ENCODE peak calls at places on chromosomes 5 and 9, in seven cellular contexts. U is adrenal gland, O is astrocyte, W is pancreas, Z is HepG2, V is SK-N-SH, J is BE2C. A is an unnamed sample.

GRCh38 chr5:167945542-167946384 is 345.7 kb upstream of the WWC1 start:
- DNase-seq in V (no peak), Z (no peak), J (no peak), O (peak; percentile 99), U (no peak), W (no peak), A (no peak)

GRCh38 chr9:130095872-130096271 is 42.2 kb downstream of the GPR107 start:
- DNase-seq in U (no peak), O (no peak), Z (no peak), V (no peak), W (no peak), J (no peak), A (no peak)

GRCh38 chr5:14168793-14169262 is 25.7 kb downstream of the TRIO start:
- DNase-seq in Z (peak; percentile 88), U (no peak), V (no peak), O (no peak), J (no peak), W (no peak), A (no peak)

GRCh38 chr5:143376195-143376772 is 27.2 kb downstream of the NR3C1 start:
- DNase-seq in O (no peak), W (no peak), Z (no peak), V (no peak), U (no peak), J (no peak), A (no peak)

GRCh38 chr5:68562308-68562707 is 346.8 kb downstream of the PIK3R1 start:
- DNase-seq in V (peak; percentile 26), U (peak; percentile 21), Z (no peak), W (peak; percentile 44), O (peak; percentile 43), J (peak; percentile 85), A (peak; percentile 67)

GRCh38 chr5:145965804-145966203 is 29.4 kb downstream of the SH3RF2 start:
- DNase-seq in V (no peak), U (no peak), O (no peak), Z (no peak), J (no peak), W (peak; percentile 36), A (no peak)

GRCh38 chr5:458547-459353 is 15.8 kb downstream of the EXOC3 start:
- DNase-seq in U (peak; percentile 9), Z (no peak), O (peak; percentile 60), W (no peak), V (no peak), J (no peak), A (no peak)

GRCh38 chr5:143979044-143979690 is 167.2 kb downstream of the HMHB1 start:
- DNase-seq in J (no peak), W (no peak), U (no peak), Z (no peak), O (no peak), V (no peak), A (no peak)

GRCh38 chr9:124869986-124870560 is 8.1 kb downstream of the ARPC5L start:
- DNase-seq in O (no peak), J (no peak), W (no peak), U (peak; percentile 65), Z (peak; percentile 49), V (no peak), A (peak; percentile 60)

GRCh38 chr9:38213591-38213990 is 144.6 kb upstream of the SHB start:
- DNase-seq in O (no peak), V (no peak), W (no peak), U (no peak), J (no peak), Z (no peak), A (no peak)

GRCh38 chr9:135408676-135409254 is 70.8 kb upstream of the PPP1R26 start:
- DNase-seq in V (no peak), O (no peak), U (no peak), Z (no peak), J (no peak), W (no peak), A (no peak)

GRCh38 chr9:8895498-8896224 is 1096.1 kb upstream of the DMAC1 start:
- DNase-seq in O (peak; percentile 11), J (no peak), V (peak; percentile 41), U (no peak), W (no peak), Z (peak; percentile 30), A (no peak)

GRCh38 chr9:97387504-97387886 is 24.4 kb upstream of the TDRD7 start:
- DNase-seq in J (no peak), Z (no peak), W (no peak), U (no peak), V (no peak), O (no peak), A (no peak)

GRCh38 chr5:100424017-100424416 is 111.2 kb upstream of the FAM174A start:
- DNase-seq in U (no peak), V (no peak), W (no peak), Z (no peak), O (peak; percentile 15), J (no peak), A (no peak)

GRCh38 chr9:3288686-3289085 is 237.1 kb downstream of the RFX3 start:
- DNase-seq in Z (no peak), V (no peak), U (no peak), J (no peak), O (no peak), W (no peak), A (no peak)

GRCh38 chr5:141272906-141273305 is 27.7 kb downstream of the PCDHB15 start:
- DNase-seq in Z (no peak), O (no peak), J (peak; percentile 42), U (no peak), V (no peak), W (no peak), A (no peak)

GRCh38 chr9:126326228-126327015 is at the start of gene MVB12B:
- DNase-seq in Z (no peak), W (no peak), O (no peak), V (peak; percentile 89), U (peak; percentile 41), J (peak; percentile 63), A (peak; percentile 53)

GRCh38 chr5:164832545-164832944 is 1327.1 kb downstream of the MAT2B start:
- DNase-seq in O (no peak), J (peak; percentile 8), W (no peak), U (no peak), Z (no peak), V (peak; percentile 7), A (no peak)

DNA sequence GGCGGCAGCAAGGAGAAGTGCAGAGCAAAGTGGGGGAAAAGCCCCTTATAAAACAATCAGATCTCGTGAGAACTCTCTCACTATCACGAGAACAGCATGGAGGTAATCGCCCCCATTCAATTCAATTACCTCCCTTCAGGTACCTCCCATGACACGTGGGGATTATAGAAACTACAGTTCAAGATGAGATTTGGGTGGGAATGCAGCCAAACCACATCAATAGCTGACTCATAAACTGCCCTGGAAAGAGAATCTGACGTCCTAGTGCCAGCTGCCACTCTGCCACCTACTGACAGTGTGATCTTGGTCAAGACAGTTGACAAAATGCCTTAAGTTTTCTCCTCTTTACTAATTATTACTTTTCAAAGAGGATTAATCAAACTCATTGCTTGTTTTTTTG is 128.3 kb downstream of the GPBP1 start:
- DNase-seq in U (peak; percentile 27), O (peak; percentile 46), W (no peak), J (no peak), V (no peak), Z (peak; percentile 28), A (peak; percentile 34)
- TF ChIP-seq CTCF in U (no peak), O (no peak), W (no peak), J (no peak), V (peak; percentile 29), Z (no peak), A (no peak)

DNA sequence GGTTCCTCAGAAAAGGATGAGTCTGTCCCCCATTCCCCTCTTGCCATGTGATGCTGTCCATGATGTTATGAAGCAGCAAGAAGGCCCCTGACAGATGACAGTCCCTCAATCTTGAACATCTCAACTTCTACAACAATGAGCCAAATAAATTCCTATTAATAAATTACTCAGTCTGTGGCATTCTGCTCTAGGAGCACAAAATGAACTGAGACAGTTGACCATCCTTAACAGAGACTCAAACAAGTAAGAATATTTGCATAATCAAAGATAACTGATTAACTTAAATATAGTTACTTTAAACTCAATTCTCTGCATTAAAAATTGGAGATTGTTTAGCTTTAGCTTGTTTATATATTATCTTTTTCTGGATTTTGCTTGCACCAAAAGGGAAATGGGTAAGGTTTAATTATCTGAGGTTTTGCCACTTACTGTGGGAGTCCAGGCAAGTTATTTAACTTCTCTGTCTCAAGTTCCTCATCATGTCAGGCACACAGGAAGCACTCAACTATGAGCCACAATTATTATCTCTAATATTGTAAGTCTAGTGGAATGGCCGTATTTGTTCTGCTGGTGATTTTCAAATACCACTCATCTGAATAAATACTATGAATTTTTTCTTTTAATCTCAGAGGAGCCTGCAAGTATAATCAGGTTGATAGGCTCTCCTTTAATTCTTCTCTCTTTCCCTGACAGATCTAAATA is 162.9 kb downstream of the TSSK1B start:
- DNase-seq in Z (no peak), O (peak; percentile 54), U (no peak), W (no peak), J (no peak), V (no peak), A (no peak)
- H3K4me1 ChIP-seq in Z (no peaks in the 10 kb centered on the region), O (peaks cover 34% of the 10 kb centered on the region), U (no peaks in the 10 kb centered on the region), W (peaks cover 21% of the 10 kb centered on the region), J (peaks cover 46% of the 10 kb centered on the region), V (peaks cover 24% of the 10 kb centered on the region), A (peaks cover 4% of the 10 kb centered on the region)

DNA sequence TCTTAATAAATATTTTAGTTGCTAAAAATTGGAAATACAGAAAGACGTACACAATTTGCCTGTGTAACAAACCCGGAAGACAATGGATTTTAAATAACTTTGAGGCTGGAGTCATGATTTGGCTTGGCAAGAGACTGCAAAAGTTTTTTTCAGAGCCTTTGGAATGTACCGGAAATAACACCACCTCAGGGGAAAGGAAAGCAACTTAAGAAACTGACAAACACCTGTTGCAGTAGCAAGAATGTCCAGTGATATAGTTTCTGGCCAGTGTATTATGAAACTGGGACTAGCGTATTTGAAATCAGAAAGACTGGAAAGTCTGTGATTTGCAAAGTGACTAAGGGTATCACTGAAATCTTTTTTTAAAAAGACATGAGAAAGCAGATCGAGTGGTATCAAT is 848 bp downstream of the MUSK start:
- DNase-seq in O (peak; percentile 15), Z (no peak), V (no peak), W (no peak), J (no peak), U (no peak), A (no peak)
- H3K4me3 ChIP-seq in O (no peak overlapping the region), Z (no peak overlapping the region), V (no peak overlapping the region), W (no peak overlapping the region), J (no peak overlapping the region), U (no peak overlapping the region), A (peak overlapping the region; percentile 11)

GRCh38 chr5:88878976-88879375 is 4.0 kb downstream of the MEF2C start:
- DNase-seq in O (no peak), W (no peak), Z (no peak), J (no peak), U (no peak), V (no peak), A (no peak)
- TF ChIP-seq CTCF in O (no peak), W (no peak), Z (no peak), J (no peak), U (no peak), V (peak; percentile 20), A (no peak)

GRCh38 chr9:89496645-89497044 is 1.3 kb downstream of the SEMA4D start:
- DNase-seq in O (no peak), W (no peak), Z (no peak), J (no peak), U (peak; percentile 40), V (no peak), A (peak; percentile 38)
- H3K4me1 ChIP-seq in O (no peaks in the 10 kb centered on the region), W (no peaks in the 10 kb centered on the region), Z (peaks cover 8% of the 10 kb centered on the region), J (peaks cover 3% of the 10 kb centered on the region), U (peaks cover 14% of the 10 kb centered on the region), V (peaks cover 51% of the 10 kb centered on the region), A (peaks cover 73% of the 10 kb centered on the region)

GRCh38 chr5:108641596-108641995 is 106.1 kb upstream of the FER start:
- DNase-seq in J (no peak), Z (no peak), O (no peak), U (no peak), V (no peak), W (no peak), A (no peak)
- H3K4me3 ChIP-seq in J (no peak overlapping the region), Z (no peak overlapping the region), O (no peak overlapping the region), U (no peak overlapping the region), V (no peak overlapping the region), W (no peak overlapping the region), A (no peak overlapping the region)